ENCODE peak calls at places on chromosome 21, in eight cellular contexts. One of them, this sample, is unnamed.

GRCh38 chr21:34949045-34949444 is 100.1 kb downstream of the RUNX1 start:
- DNase-seq in stimulated activated CD8-positive, alpha-beta memory T cell treated with anti-CD3 and anti-CD28 coated beads, Interleukin-2, amount 100 ng/mL, for 48 hours: no peak
- DNase-seq in effector memory CD8-positive, alpha-beta T cell: no peak
- DNase-seq in C1 segment of cervical spinal cord: no peak
- DNase-seq in effector CD4-positive, alpha-beta T cell: no peak
- DNase-seq in epithelial cell of esophagus: no peak
- DNase-seq in EL: no peak
- DNase-seq in iris pigment epithelial cell: no peak
- DNase-seq in this sample: no peak

GRCh38 chr21:25466470-25466869 is 140.8 kb downstream of the MRPL39 start:
- DNase-seq in EL: no peak
- DNase-seq in C1 segment of cervical spinal cord: no peak
- DNase-seq in effector memory CD8-positive, alpha-beta T cell: no peak
- DNase-seq in stimulated activated CD8-positive, alpha-beta memory T cell treated with anti-CD3 and anti-CD28 coated beads, Interleukin-2, amount 100 ng/mL, for 48 hours: no peak
- DNase-seq in effector CD4-positive, alpha-beta T cell: no peak
- DNase-seq in iris pigment epithelial cell: no peak
- DNase-seq in epithelial cell of esophagus: no peak
- DNase-seq in this sample: no peak

GRCh38 chr21:41350436-41351155 is 11.2 kb upstream of the MX2 start:
- DNase-seq in C1 segment of cervical spinal cord: no peak
- DNase-seq in stimulated activated CD8-positive, alpha-beta memory T cell treated with anti-CD3 and anti-CD28 coated beads, Interleukin-2, amount 100 ng/mL, for 48 hours: no peak
- DNase-seq in effector memory CD8-positive, alpha-beta T cell: no peak
- DNase-seq in EL: no peak
- DNase-seq in iris pigment epithelial cell: no peak
- DNase-seq in epithelial cell of esophagus: no peak
- DNase-seq in effector CD4-positive, alpha-beta T cell: no peak
- DNase-seq in this sample: no peak

GRCh38 chr21:37445228-37445627 is 78.7 kb downstream of the DYRK1A start:
- DNase-seq in effector memory CD8-positive, alpha-beta T cell: no peak
- DNase-seq in epithelial cell of esophagus: no peak
- DNase-seq in stimulated activated CD8-positive, alpha-beta memory T cell treated with anti-CD3 and anti-CD28 coated beads, Interleukin-2, amount 100 ng/mL, for 48 hours: no peak
- DNase-seq in C1 segment of cervical spinal cord: no peak
- DNase-seq in effector CD4-positive, alpha-beta T cell: no peak
- DNase-seq in EL: peak; percentile 31
- DNase-seq in iris pigment epithelial cell: peak; percentile 59
- DNase-seq in this sample: no peak

GRCh38 chr21:41664881-41665765 is 101.7 kb downstream of the RIPK4 start:
- DNase-seq in effector CD4-positive, alpha-beta T cell: no peak
- DNase-seq in epithelial cell of esophagus: peak; percentile 49
- DNase-seq in iris pigment epithelial cell: peak; percentile 57
- DNase-seq in C1 segment of cervical spinal cord: no peak
- DNase-seq in EL: peak; percentile 71
- DNase-seq in stimulated activated CD8-positive, alpha-beta memory T cell treated with anti-CD3 and anti-CD28 coated beads, Interleukin-2, amount 100 ng/mL, for 48 hours: no peak
- DNase-seq in effector memory CD8-positive, alpha-beta T cell: no peak
- DNase-seq in this sample: no peak

GRCh38 chr21:17089121-17089520 is 423.7 kb upstream of the CXADR start:
- DNase-seq in C1 segment of cervical spinal cord: no peak
- DNase-seq in iris pigment epithelial cell: no peak
- DNase-seq in effector CD4-positive, alpha-beta T cell: no peak
- DNase-seq in effector memory CD8-positive, alpha-beta T cell: no peak
- DNase-seq in EL: no peak
- DNase-seq in epithelial cell of esophagus: peak; percentile 21
- DNase-seq in stimulated activated CD8-positive, alpha-beta memory T cell treated with anti-CD3 and anti-CD28 coated beads, Interleukin-2, amount 100 ng/mL, for 48 hours: no peak
- DNase-seq in this sample: no peak

GRCh38 chr21:39527067-39527595 is 75.4 kb downstream of the SH3BGR start:
- DNase-seq in stimulated activated CD8-positive, alpha-beta memory T cell treated with anti-CD3 and anti-CD28 coated beads, Interleukin-2, amount 100 ng/mL, for 48 hours: no peak
- DNase-seq in EL: no peak
- DNase-seq in C1 segment of cervical spinal cord: no peak
- DNase-seq in effector memory CD8-positive, alpha-beta T cell: no peak
- DNase-seq in iris pigment epithelial cell: no peak
- DNase-seq in effector CD4-positive, alpha-beta T cell: no peak
- DNase-seq in epithelial cell of esophagus: no peak
- DNase-seq in this sample: no peak

GRCh38 chr21:37128069-37128468 is 55.0 kb downstream of the TTC3 start:
- DNase-seq in effector CD4-positive, alpha-beta T cell: no peak
- DNase-seq in iris pigment epithelial cell: no peak
- DNase-seq in stimulated activated CD8-positive, alpha-beta memory T cell treated with anti-CD3 and anti-CD28 coated beads, Interleukin-2, amount 100 ng/mL, for 48 hours: no peak
- DNase-seq in C1 segment of cervical spinal cord: no peak
- DNase-seq in EL: no peak
- DNase-seq in effector memory CD8-positive, alpha-beta T cell: no peak
- DNase-seq in epithelial cell of esophagus: peak; percentile 66
- DNase-seq in this sample: no peak

GRCh38 chr21:32119389-32119788 is 159.5 kb downstream of the MIS18A start:
- DNase-seq in EL: no peak
- DNase-seq in iris pigment epithelial cell: no peak
- DNase-seq in epithelial cell of esophagus: no peak
- DNase-seq in C1 segment of cervical spinal cord: no peak
- DNase-seq in effector memory CD8-positive, alpha-beta T cell: no peak
- DNase-seq in stimulated activated CD8-positive, alpha-beta memory T cell treated with anti-CD3 and anti-CD28 coated beads, Interleukin-2, amount 100 ng/mL, for 48 hours: no peak
- DNase-seq in effector CD4-positive, alpha-beta T cell: no peak
- DNase-seq in this sample: no peak

GRCh38 chr21:34807881-34808568 is 139.2 kb downstream of the CLIC6 start:
- DNase-seq in iris pigment epithelial cell: peak; percentile 94
- DNase-seq in epithelial cell of esophagus: peak; percentile 98
- DNase-seq in effector memory CD8-positive, alpha-beta T cell: peak; percentile 53
- DNase-seq in effector CD4-positive, alpha-beta T cell: peak; percentile 42
- DNase-seq in stimulated activated CD8-positive, alpha-beta memory T cell treated with anti-CD3 and anti-CD28 coated beads, Interleukin-2, amount 100 ng/mL, for 48 hours: peak; percentile 64
- DNase-seq in EL: peak; percentile 94
- DNase-seq in C1 segment of cervical spinal cord: no peak
- DNase-seq in this sample: peak; percentile 60

GRCh38 chr21:39348040-39348354 is 891 bp downstream of the HMGN1 start:
- DNase-seq in epithelial cell of esophagus: no peak
- DNase-seq in effector CD4-positive, alpha-beta T cell: no peak
- DNase-seq in iris pigment epithelial cell: no peak
- DNase-seq in C1 segment of cervical spinal cord: no peak
- DNase-seq in effector memory CD8-positive, alpha-beta T cell: no peak
- DNase-seq in stimulated activated CD8-positive, alpha-beta memory T cell treated with anti-CD3 and anti-CD28 coated beads, Interleukin-2, amount 100 ng/mL, for 48 hours: no peak
- DNase-seq in EL: no peak
- DNase-seq in this sample: no peak

GRCh38 chr21:42975886-42976608 is 1.7 kb downstream of the PKNOX1 start:
- DNase-seq in C1 segment of cervical spinal cord: no peak
- DNase-seq in iris pigment epithelial cell: no peak
- DNase-seq in EL: no peak
- DNase-seq in stimulated activated CD8-positive, alpha-beta memory T cell treated with anti-CD3 and anti-CD28 coated beads, Interleukin-2, amount 100 ng/mL, for 48 hours: no peak
- DNase-seq in effector memory CD8-positive, alpha-beta T cell: no peak
- DNase-seq in epithelial cell of esophagus: peak; percentile 21
- DNase-seq in effector CD4-positive, alpha-beta T cell: no peak
- DNase-seq in this sample: no peak

GRCh38 chr21:46545363-46545762 is 59.5 kb downstream of the S100B start:
- DNase-seq in EL: peak; percentile 33
- DNase-seq in epithelial cell of esophagus: peak; percentile 96
- DNase-seq in iris pigment epithelial cell: no peak
- DNase-seq in C1 segment of cervical spinal cord: no peak
- DNase-seq in effector CD4-positive, alpha-beta T cell: no peak
- DNase-seq in effector memory CD8-positive, alpha-beta T cell: no peak
- DNase-seq in stimulated activated CD8-positive, alpha-beta memory T cell treated with anti-CD3 and anti-CD28 coated beads, Interleukin-2, amount 100 ng/mL, for 48 hours: no peak
- DNase-seq in this sample: no peak

GRCh38 chr21:34906401-34906800 is 142.7 kb downstream of the RUNX1 start:
- DNase-seq in epithelial cell of esophagus: no peak
- DNase-seq in iris pigment epithelial cell: no peak
- DNase-seq in effector CD4-positive, alpha-beta T cell: no peak
- DNase-seq in effector memory CD8-positive, alpha-beta T cell: no peak
- DNase-seq in EL: no peak
- DNase-seq in stimulated activated CD8-positive, alpha-beta memory T cell treated with anti-CD3 and anti-CD28 coated beads, Interleukin-2, amount 100 ng/mL, for 48 hours: no peak
- DNase-seq in C1 segment of cervical spinal cord: no peak
- DNase-seq in this sample: no peak

GRCh38 chr21:31536138-31536537 is 123.4 kb upstream of the SOD1 start:
- DNase-seq in epithelial cell of esophagus: no peak
- DNase-seq in EL: no peak
- DNase-seq in iris pigment epithelial cell: no peak
- DNase-seq in effector memory CD8-positive, alpha-beta T cell: no peak
- DNase-seq in effector CD4-positive, alpha-beta T cell: no peak
- DNase-seq in stimulated activated CD8-positive, alpha-beta memory T cell treated with anti-CD3 and anti-CD28 coated beads, Interleukin-2, amount 100 ng/mL, for 48 hours: no peak
- DNase-seq in C1 segment of cervical spinal cord: no peak
- DNase-seq in this sample: no peak

GRCh38 chr21:34935452-34935851 is 113.7 kb downstream of the RUNX1 start:
- DNase-seq in iris pigment epithelial cell: peak; percentile 42
- DNase-seq in epithelial cell of esophagus: peak; percentile 70
- DNase-seq in EL: no peak
- DNase-seq in effector CD4-positive, alpha-beta T cell: no peak
- DNase-seq in C1 segment of cervical spinal cord: no peak
- DNase-seq in effector memory CD8-positive, alpha-beta T cell: no peak
- DNase-seq in stimulated activated CD8-positive, alpha-beta memory T cell treated with anti-CD3 and anti-CD28 coated beads, Interleukin-2, amount 100 ng/mL, for 48 hours: no peak
- DNase-seq in this sample: no peak

GRCh38 chr21:42317826-42318746 is 2.9 kb upstream of the TFF3 start:
- DNase-seq in effector CD4-positive, alpha-beta T cell: no peak
- DNase-seq in EL: no peak
- DNase-seq in C1 segment of cervical spinal cord: no peak
- DNase-seq in effector memory CD8-positive, alpha-beta T cell: no peak
- DNase-seq in epithelial cell of esophagus: no peak
- DNase-seq in iris pigment epithelial cell: no peak
- DNase-seq in stimulated activated CD8-positive, alpha-beta memory T cell treated with anti-CD3 and anti-CD28 coated beads, Interleukin-2, amount 100 ng/mL, for 48 hours: no peak
- DNase-seq in this sample: no peak

GRCh38 chr21:39127506-39127905 is 55.7 kb downstream of the PSMG1 start:
- DNase-seq in stimulated activated CD8-positive, alpha-beta memory T cell treated with anti-CD3 and anti-CD28 coated beads, Interleukin-2, amount 100 ng/mL, for 48 hours: no peak
- DNase-seq in effector memory CD8-positive, alpha-beta T cell: no peak
- DNase-seq in effector CD4-positive, alpha-beta T cell: no peak
- DNase-seq in epithelial cell of esophagus: no peak
- DNase-seq in C1 segment of cervical spinal cord: no peak
- DNase-seq in iris pigment epithelial cell: no peak
- DNase-seq in EL: no peak
- DNase-seq in this sample: no peak

GRCh38 chr21:44348861-44349260 is 4.6 kb upstream of the TRPM2 start:
- DNase-seq in EL: no peak
- DNase-seq in effector CD4-positive, alpha-beta T cell: no peak
- DNase-seq in effector memory CD8-positive, alpha-beta T cell: no peak
- DNase-seq in iris pigment epithelial cell: no peak
- DNase-seq in C1 segment of cervical spinal cord: no peak
- DNase-seq in epithelial cell of esophagus: no peak
- DNase-seq in stimulated activated CD8-positive, alpha-beta memory T cell treated with anti-CD3 and anti-CD28 coated beads, Interleukin-2, amount 100 ng/mL, for 48 hours: no peak
- DNase-seq in this sample: no peak

GRCh38 chr21:34054259-34054658 is 19.1 kb upstream of the MRPS6 start:
- DNase-seq in EL: no peak
- DNase-seq in epithelial cell of esophagus: no peak
- DNase-seq in stimulated activated CD8-positive, alpha-beta memory T cell treated with anti-CD3 and anti-CD28 coated beads, Interleukin-2, amount 100 ng/mL, for 48 hours: no peak
- DNase-seq in effector CD4-positive, alpha-beta T cell: no peak
- DNase-seq in iris pigment epithelial cell: no peak
- DNase-seq in effector memory CD8-positive, alpha-beta T cell: no peak
- DNase-seq in C1 segment of cervical spinal cord: no peak
- DNase-seq in this sample: no peak

GRCh38 chr21:35138665-35139381 is 89.7 kb upstream of the RUNX1 start:
- DNase-seq in C1 segment of cervical spinal cord: no peak
- DNase-seq in EL: peak; percentile 82
- DNase-seq in iris pigment epithelial cell: peak; percentile 99
- DNase-seq in stimulated activated CD8-positive, alpha-beta memory T cell treated with anti-CD3 and anti-CD28 coated beads, Interleukin-2, amount 100 ng/mL, for 48 hours: peak; percentile 54
- DNase-seq in effector memory CD8-positive, alpha-beta T cell: no peak
- DNase-seq in effector CD4-positive, alpha-beta T cell: peak; percentile 6
- DNase-seq in epithelial cell of esophagus: peak; percentile 93
- DNase-seq in this sample: peak; percentile 67

GRCh38 chr21:38751379-38752050 is 54.2 kb upstream of the ETS2 start:
- DNase-seq in effector CD4-positive, alpha-beta T cell: no peak
- DNase-seq in EL: no peak
- DNase-seq in effector memory CD8-positive, alpha-beta T cell: no peak
- DNase-seq in iris pigment epithelial cell: no peak
- DNase-seq in C1 segment of cervical spinal cord: no peak
- DNase-seq in epithelial cell of esophagus: no peak
- DNase-seq in stimulated activated CD8-positive, alpha-beta memory T cell treated with anti-CD3 and anti-CD28 coated beads, Interleukin-2, amount 100 ng/mL, for 48 hours: no peak
- DNase-seq in this sample: no peak

GRCh38 chr21:28193189-28193588 is 799.5 kb downstream of the LTN1 start:
- DNase-seq in effector CD4-positive, alpha-beta T cell: no peak
- DNase-seq in iris pigment epithelial cell: peak; percentile 28
- DNase-seq in effector memory CD8-positive, alpha-beta T cell: no peak
- DNase-seq in C1 segment of cervical spinal cord: no peak
- DNase-seq in EL: no peak
- DNase-seq in epithelial cell of esophagus: peak; percentile 15
- DNase-seq in stimulated activated CD8-positive, alpha-beta memory T cell treated with anti-CD3 and anti-CD28 coated beads, Interleukin-2, amount 100 ng/mL, for 48 hours: no peak
- DNase-seq in this sample: no peak

GRCh38 chr21:46544824-46545223 is 60.1 kb downstream of the S100B start:
- DNase-seq in iris pigment epithelial cell: no peak
- DNase-seq in effector memory CD8-positive, alpha-beta T cell: no peak
- DNase-seq in epithelial cell of esophagus: no peak
- DNase-seq in stimulated activated CD8-positive, alpha-beta memory T cell treated with anti-CD3 and anti-CD28 coated beads, Interleukin-2, amount 100 ng/mL, for 48 hours: no peak
- DNase-seq in C1 segment of cervical spinal cord: no peak
- DNase-seq in effector CD4-positive, alpha-beta T cell: no peak
- DNase-seq in EL: no peak
- DNase-seq in this sample: no peak

GRCh38 chr21:29578306-29578705 is 279.6 kb downstream of the BACH1 start:
- DNase-seq in effector CD4-positive, alpha-beta T cell: no peak
- DNase-seq in epithelial cell of esophagus: no peak
- DNase-seq in C1 segment of cervical spinal cord: no peak
- DNase-seq in effector memory CD8-positive, alpha-beta T cell: no peak
- DNase-seq in stimulated activated CD8-positive, alpha-beta memory T cell treated with anti-CD3 and anti-CD28 coated beads, Interleukin-2, amount 100 ng/mL, for 48 hours: no peak
- DNase-seq in iris pigment epithelial cell: no peak
- DNase-seq in EL: no peak
- DNase-seq in this sample: no peak

GRCh38 chr21:39595465-39595864 is 17.3 kb upstream of the B3GALT5 start:
- DNase-seq in iris pigment epithelial cell: no peak
- DNase-seq in effector memory CD8-positive, alpha-beta T cell: no peak
- DNase-seq in C1 segment of cervical spinal cord: no peak
- DNase-seq in epithelial cell of esophagus: no peak
- DNase-seq in EL: no peak
- DNase-seq in effector CD4-positive, alpha-beta T cell: no peak
- DNase-seq in stimulated activated CD8-positive, alpha-beta memory T cell treated with anti-CD3 and anti-CD28 coated beads, Interleukin-2, amount 100 ng/mL, for 48 hours: no peak
- DNase-seq in this sample: no peak

GRCh38 chr21:34958040-34958439 is 91.1 kb downstream of the RUNX1 start:
- DNase-seq in stimulated activated CD8-positive, alpha-beta memory T cell treated with anti-CD3 and anti-CD28 coated beads, Interleukin-2, amount 100 ng/mL, for 48 hours: no peak
- DNase-seq in iris pigment epithelial cell: no peak
- DNase-seq in effector CD4-positive, alpha-beta T cell: no peak
- DNase-seq in epithelial cell of esophagus: no peak
- DNase-seq in EL: no peak
- DNase-seq in C1 segment of cervical spinal cord: no peak
- DNase-seq in effector memory CD8-positive, alpha-beta T cell: no peak
- DNase-seq in this sample: no peak

GRCh38 chr21:40901690-40902089 is 54.7 kb upstream of the DSCAM start:
- DNase-seq in effector memory CD8-positive, alpha-beta T cell: no peak
- DNase-seq in EL: no peak
- DNase-seq in effector CD4-positive, alpha-beta T cell: no peak
- DNase-seq in epithelial cell of esophagus: no peak
- DNase-seq in stimulated activated CD8-positive, alpha-beta memory T cell treated with anti-CD3 and anti-CD28 coated beads, Interleukin-2, amount 100 ng/mL, for 48 hours: no peak
- DNase-seq in C1 segment of cervical spinal cord: no peak
- DNase-seq in iris pigment epithelial cell: no peak
- DNase-seq in this sample: no peak

GRCh38 chr21:30480145-30480544 is at the start of gene KRTAP19-1:
- DNase-seq in C1 segment of cervical spinal cord: no peak
- DNase-seq in EL: no peak
- DNase-seq in effector CD4-positive, alpha-beta T cell: no peak
- DNase-seq in epithelial cell of esophagus: peak; percentile 64
- DNase-seq in iris pigment epithelial cell: no peak
- DNase-seq in stimulated activated CD8-positive, alpha-beta memory T cell treated with anti-CD3 and anti-CD28 coated beads, Interleukin-2, amount 100 ng/mL, for 48 hours: no peak
- DNase-seq in effector memory CD8-positive, alpha-beta T cell: no peak
- DNase-seq in this sample: no peak

GRCh38 chr21:39938086-39938611 is 70.9 kb downstream of the PCP4 start:
- DNase-seq in epithelial cell of esophagus: no peak
- DNase-seq in C1 segment of cervical spinal cord: no peak
- DNase-seq in iris pigment epithelial cell: no peak
- DNase-seq in effector CD4-positive, alpha-beta T cell: no peak
- DNase-seq in stimulated activated CD8-positive, alpha-beta memory T cell treated with anti-CD3 and anti-CD28 coated beads, Interleukin-2, amount 100 ng/mL, for 48 hours: no peak
- DNase-seq in effector memory CD8-positive, alpha-beta T cell: no peak
- DNase-seq in EL: no peak
- DNase-seq in this sample: no peak

GRCh38 chr21:39688010-39688409 is 57.0 kb upstream of the IGSF5 start:
- DNase-seq in effector memory CD8-positive, alpha-beta T cell: no peak
- DNase-seq in C1 segment of cervical spinal cord: no peak
- DNase-seq in iris pigment epithelial cell: no peak
- DNase-seq in EL: no peak
- DNase-seq in epithelial cell of esophagus: no peak
- DNase-seq in stimulated activated CD8-positive, alpha-beta memory T cell treated with anti-CD3 and anti-CD28 coated beads, Interleukin-2, amount 100 ng/mL, for 48 hours: no peak
- DNase-seq in effector CD4-positive, alpha-beta T cell: no peak
- DNase-seq in this sample: no peak

GRCh38 chr21:45383111-45383614 is 21.8 kb upstream of the COL18A1 start:
- DNase-seq in effector CD4-positive, alpha-beta T cell: no peak
- DNase-seq in effector memory CD8-positive, alpha-beta T cell: no peak
- DNase-seq in EL: no peak
- DNase-seq in epithelial cell of esophagus: no peak
- DNase-seq in iris pigment epithelial cell: no peak
- DNase-seq in stimulated activated CD8-positive, alpha-beta memory T cell treated with anti-CD3 and anti-CD28 coated beads, Interleukin-2, amount 100 ng/mL, for 48 hours: no peak
- DNase-seq in C1 segment of cervical spinal cord: no peak
- DNase-seq in this sample: no peak

GRCh38 chr21:31252091-31252490 is 92.0 kb downstream of the TIAM1 start:
- DNase-seq in C1 segment of cervical spinal cord: no peak
- DNase-seq in effector CD4-positive, alpha-beta T cell: no peak
- DNase-seq in iris pigment epithelial cell: no peak
- DNase-seq in effector memory CD8-positive, alpha-beta T cell: no peak
- DNase-seq in stimulated activated CD8-positive, alpha-beta memory T cell treated with anti-CD3 and anti-CD28 coated beads, Interleukin-2, amount 100 ng/mL, for 48 hours: no peak
- DNase-seq in epithelial cell of esophagus: no peak
- DNase-seq in EL: no peak
- DNase-seq in this sample: no peak

GRCh38 chr21:33572350-33572749 is 16.1 kb downstream of the DONSON start:
- DNase-seq in C1 segment of cervical spinal cord: no peak
- DNase-seq in epithelial cell of esophagus: no peak
- DNase-seq in effector CD4-positive, alpha-beta T cell: no peak
- DNase-seq in stimulated activated CD8-positive, alpha-beta memory T cell treated with anti-CD3 and anti-CD28 coated beads, Interleukin-2, amount 100 ng/mL, for 48 hours: no peak
- DNase-seq in effector memory CD8-positive, alpha-beta T cell: no peak
- DNase-seq in EL: no peak
- DNase-seq in iris pigment epithelial cell: peak; percentile 33
- DNase-seq in this sample: no peak